ENCODE peak calls at places on chromosomes 2 and 18, in four cellular contexts. Z is HTR-8/SVneo, D is NCI-H446 treated with DMSO at 0.1 percent for 48 hours, S is T-helper 9 cell. R is an unnamed sample.

GRCh38 chr2:12807907-12808810 is 91.4 kb downstream of the TRIB2 start:
- DNase-seq in Z (no peak), D (no peak), S (no peak), R (no peak)

GRCh38 chr18:59917422-59917821 is 17.6 kb downstream of the PMAIP1 start:
- DNase-seq in Z (no peak), D (no peak), S (no peak), R (no peak)

GRCh38 chr2:219451626-219452360 is 17.1 kb downstream of the SPEG start:
- DNase-seq in Z (no peak), D (peak), S (no peak), R (no peak)

GRCh38 chr2:46942143-46942526 is 26.5 kb upstream of the MCFD2 start:
- DNase-seq in Z (peak), D (no peak), S (peak), R (no peak)

GRCh38 chr2:207796585-207797350 is 27.1 kb upstream of the FZD5 start:
- DNase-seq in Z (no peak), D (peak), S (no peak), R (no peak)

GRCh38 chr2:203878060-203878459 is 10.5 kb downstream of the CTLA4 start:
- DNase-seq in Z (no peak), D (no peak), S (no peak), R (no peak)

GRCh38 chr2:178282075-178282474 is 87.8 kb downstream of the OSBPL6 start:
- DNase-seq in Z (peak), D (peak), S (no peak), R (no peak)

GRCh38 chr18:53909668-53910067 is 314.8 kb downstream of the MBD2 start:
- DNase-seq in Z (peak), D (no peak), S (no peak), R (peak)

GRCh38 chr18:22441638-22442037 is 23.9 kb upstream of the CTAGE1 start:
- DNase-seq in Z (no peak), D (no peak), S (no peak), R (no peak)

GRCh38 chr2:153420394-153420793 is 58.2 kb downstream of the RPRM start:
- DNase-seq in Z (no peak), D (no peak), S (no peak), R (no peak)

GRCh38 chr18:51400721-51401120 is 203.2 kb upstream of the MEX3C start:
- DNase-seq in Z (no peak), D (no peak), S (no peak), R (no peak)

GRCh38 chr2:219446101-219446504 is 11.5 kb downstream of the SPEG start:
- DNase-seq in Z (no peak), D (peak), S (no peak), R (no peak)

GRCh38 chr2:145593280-145593679 is 1073.4 kb upstream of the ZEB2 start:
- DNase-seq in Z (no peak), D (no peak), S (no peak), R (no peak)

GRCh38 chr18:64330161-64330560 is 181.3 kb upstream of the LINC00305 start:
- DNase-seq in Z (no peak), D (no peak), S (no peak), R (no peak)

GRCh38 chr2:85750509-85751299 is 3.1 kb upstream of the ATOH8 start:
- DNase-seq in Z (peak), D (peak), S (peak), R (peak)

GRCh38 chr2:127218843-127219715 is 1.0 kb downstream of the CYP27C1 start:
- DNase-seq in Z (no peak), D (no peak), S (no peak), R (no peak)

GRCh38 chr18:59864446-59864764 is 35.4 kb upstream of the PMAIP1 start:
- DNase-seq in Z (no peak), D (no peak), S (no peak), R (no peak)

GRCh38 chr2:105806994-105807393 is 62.3 kb downstream of the NCK2 start:
- DNase-seq in Z (no peak), D (no peak), S (no peak), R (no peak)

GRCh38 chr2:160200921-160201320 is 849 bp upstream of the ITGB6 start:
- DNase-seq in Z (no peak), D (no peak), S (no peak), R (no peak)

GRCh38 chr2:104976603-104977120 is 61.2 kb upstream of the MRPS9 start:
- DNase-seq in Z (no peak), D (no peak), S (no peak), R (peak)

GRCh38 chr18:9455718-9456511 is 19.4 kb upstream of the RALBP1 start:
- DNase-seq in Z (no peak), D (no peak), S (no peak), R (no peak)

GRCh38 chr2:19126281-19126680 is 232.1 kb downstream of the OSR1 start:
- DNase-seq in Z (no peak), D (no peak), S (no peak), R (no peak)

GRCh38 chr2:215973954-215974699 is 39.2 kb downstream of the MREG start:
- DNase-seq in Z (peak), D (no peak), S (no peak), R (no peak)

GRCh38 chr2:11111811-11112425 is 43.3 kb upstream of the SLC66A3 start:
- DNase-seq in Z (no peak), D (no peak), S (no peak), R (peak)

R was measured in HCT116.